ENCODE peak calls at places on chromosome 16, in eight cellular contexts. V, H, F, B, I, R, Y and Z are unnamed samples.

GRCh38 chr16:12153662-12154061 is 177.1 kb downstream of the SNX29 start:
- DNase-seq in V (no peak), H (no peak), F (no peak), B (no peak), I (no peak), R (no peak), Y (no peak), Z (no peak)

GRCh38 chr16:28311913-28312312 is 19.6 kb downstream of the SBK1 start:
- DNase-seq in V (no peak), H (no peak), F (no peak), B (no peak), I (no peak), R (no peak), Y (no peak), Z (no peak)

GRCh38 chr16:79564594-79565210 is 35.8 kb downstream of the MAF start:
- DNase-seq in V (no peak), H (no peak), F (no peak), B (no peak), I (peak; percentile 90), R (no peak), Y (no peak), Z (no peak)

GRCh38 chr16:27646811-27647210 is 96.9 kb downstream of the KATNIP start:
- DNase-seq in V (no peak), H (no peak), F (peak; percentile 33), B (no peak), I (no peak), R (no peak), Y (no peak), Z (no peak)

GRCh38 chr16:11781773-11782172 is 15.3 kb downstream of the ZC3H7A start:
- DNase-seq in V (peak; percentile 50), H (peak; percentile 47), F (peak; percentile 70), B (no peak), I (no peak), R (no peak), Y (no peak), Z (no peak)

GRCh38 chr16:53041196-53041977 is 11.3 kb downstream of the CHD9NB start:
- DNase-seq in V (no peak), H (peak; percentile 55), F (peak; percentile 81), B (peak; percentile 87), I (no peak), R (peak; percentile 90), Y (peak; percentile 33), Z (peak; percentile 84)

GRCh38 chr16:48172682-48173081 is 16.9 kb upstream of the ABCC12 start:
- DNase-seq in V (no peak), H (no peak), F (no peak), B (no peak), I (no peak), R (no peak), Y (no peak), Z (no peak)

GRCh38 chr16:8660841-8661301 is 13.5 kb upstream of the ABAT start:
- DNase-seq in V (peak; percentile 47), H (peak; percentile 69), F (peak; percentile 57), B (peak; percentile 74), I (peak; percentile 70), R (no peak), Y (peak; percentile 73), Z (peak; percentile 83)

GRCh38 chr16:2689968-2690830 is 7.9 kb downstream of the KCTD5 start:
- DNase-seq in V (no peak), H (no peak), F (no peak), B (no peak), I (peak; percentile 40), R (peak; percentile 44), Y (no peak), Z (peak; percentile 64)

GRCh38 chr16:67662653-67663010 is 1.9 kb downstream of the PARD6A start:
- DNase-seq in V (no peak), H (no peak), F (no peak), B (no peak), I (no peak), R (no peak), Y (no peak), Z (no peak)

GRCh38 chr16:70803354-70803753 is 2.4 kb upstream of the VAC14 start:
- DNase-seq in V (no peak), H (no peak), F (no peak), B (no peak), I (no peak), R (no peak), Y (no peak), Z (no peak)

GRCh38 chr16:9419161-9419560 is 327.7 kb downstream of the HAPSTR1 start:
- DNase-seq in V (no peak), H (no peak), F (no peak), B (no peak), I (no peak), R (no peak), Y (no peak), Z (no peak)

GRCh38 chr16:70252355-70252988 is 732 bp upstream of the EXOSC6 start:
- DNase-seq in V (no peak), H (peak; percentile 58), F (no peak), B (no peak), I (no peak), R (no peak), Y (no peak), Z (no peak)

GRCh38 chr16:46882304-46882939 is 1.7 kb upstream of the GPT2 start:
- DNase-seq in V (no peak), H (no peak), F (no peak), B (no peak), I (peak; percentile 83), R (no peak), Y (no peak), Z (no peak)

GRCh38 chr16:35298460-35299243 is 1839.2 kb downstream of the TP53TG3F start:
- DNase-seq in V (no peak), H (no peak), F (peak; percentile 8), B (no peak), I (no peak), R (no peak), Y (no peak), Z (no peak)

GRCh38 chr16:56561126-56561525 is 3.7 kb upstream of the MT4 start:
- DNase-seq in V (no peak), H (no peak), F (no peak), B (no peak), I (no peak), R (no peak), Y (no peak), Z (no peak)

GRCh38 chr16:2515180-2515803 is 1.5 kb downstream of the ATP6V0C start:
- DNase-seq in V (no peak), H (no peak), F (no peak), B (no peak), I (no peak), R (peak; percentile 55), Y (no peak), Z (peak; percentile 76)

GRCh38 chr16:65059421-65059980 is 62.4 kb downstream of the CDH11 start:
- DNase-seq in V (no peak), H (no peak), F (no peak), B (no peak), I (no peak), R (no peak), Y (no peak), Z (no peak)

GRCh38 chr16:84331998-84332780 is 36.1 kb upstream of the ATP2C2 start:
- DNase-seq in V (no peak), H (no peak), F (peak; percentile 67), B (no peak), I (no peak), R (no peak), Y (no peak), Z (no peak)

GRCh38 chr16:62036101-62036806 is at the start of gene CDH8:
- DNase-seq in V (no peak), H (no peak), F (no peak), B (no peak), I (no peak), R (peak; percentile 56), Y (no peak), Z (no peak)

DNA sequence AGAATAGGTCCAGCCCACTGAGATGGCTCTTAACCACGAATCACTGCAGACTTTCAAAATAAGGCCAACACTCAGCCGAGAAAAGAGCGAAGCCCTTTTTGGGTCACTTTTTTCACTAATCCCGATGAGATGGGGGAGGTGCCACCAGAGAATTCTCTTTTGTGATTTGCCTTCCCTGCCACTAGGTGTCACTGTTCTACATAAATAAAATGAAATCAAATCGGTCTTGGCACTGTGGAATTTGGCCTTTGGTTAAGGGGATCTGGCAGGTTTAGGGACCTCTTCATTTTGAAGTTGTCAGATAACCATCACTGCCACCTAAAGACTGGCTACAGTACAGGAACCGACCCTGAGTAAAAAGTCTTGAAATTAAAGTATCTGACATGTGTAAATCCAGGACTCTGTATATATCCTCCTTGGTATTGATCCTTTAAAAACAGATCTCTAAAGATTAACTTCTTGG is 147.0 kb downstream of the HS3ST4 start:
- DNase-seq in V (peak; percentile 19), H (peak; percentile 45), F (peak; percentile 27), B (no peak), I (no peak), R (no peak), Y (peak; percentile 7), Z (no peak)
- TF ChIP-seq CTCF in V (peak; percentile 61), H (peak; percentile 50), F (peak; percentile 69), B (peak; percentile 57), I (peak; percentile 68), R (peak; percentile 80), Y (peak; percentile 75), Z (peak; percentile 83)

GRCh38 chr16:30773826-30774225 is 11.7 kb downstream of the RNF40 start:
- DNase-seq in V (no peak), H (no peak), F (no peak), B (no peak), I (no peak), R (peak; percentile 58), Y (no peak), Z (no peak)
- TF ChIP-seq CTCF in V (no peak), H (no peak), F (no peak), B (no peak), I (no peak), R (no peak), Y (no peak), Z (no peak)

GRCh38 chr16:72961115-72961832 is 86.7 kb downstream of the ZFHX3 start:
- DNase-seq in V (no peak), H (peak; percentile 80), F (peak; percentile 19), B (peak; percentile 57), I (no peak), R (no peak), Y (no peak), Z (no peak)
- TF ChIP-seq CTCF in V (no peak), H (peak; percentile 18), F (peak; percentile 13), B (no peak), I (peak; percentile 28), R (peak; percentile 41), Y (peak; percentile 20), Z (peak; percentile 31)

GRCh38 chr16:25257504-25257955 is at the start of gene ZKSCAN2:
- DNase-seq in V (peak; percentile 93), H (peak; percentile 92), F (peak; percentile 88), B (peak; percentile 95), I (peak; percentile 94), R (peak; percentile 95), Y (peak; percentile 95), Z (peak; percentile 97)

GRCh38 chr16:25257956-25258855 is 561 bp upstream of the ZKSCAN2 start:
- DNase-seq in V (peak; percentile 94), H (peak; percentile 94), F (peak; percentile 69), B (peak; percentile 93), I (peak; percentile 75), R (no peak), Y (peak; percentile 87), Z (peak; percentile 94)

GRCh38 chr16:25260416-25260815 is 2.8 kb upstream of the ZKSCAN2 start:
- DNase-seq in V (no peak), H (no peak), F (no peak), B (no peak), I (no peak), R (no peak), Y (no peak), Z (no peak)

GRCh38 chr16:25258856-25259179 is 1.2 kb upstream of the ZKSCAN2 start:
- DNase-seq in V (no peak), H (no peak), F (no peak), B (no peak), I (no peak), R (no peak), Y (no peak), Z (no peak)

GRCh38 chr16:25256821-25257503 is 683 bp downstream of the ZKSCAN2 start:
- DNase-seq in V (no peak), H (peak; percentile 26), F (peak; percentile 14), B (no peak), I (no peak), R (no peak), Y (peak; percentile 10), Z (no peak)
- TF ChIP-seq CTCF in V (no peak), H (no peak), F (no peak), B (no peak), I (no peak), R (no peak), Y (no peak), Z (peak; percentile 0)